ENCODE peak calls at places on chromosomes 3 and 15, in nine cellular contexts. Q is astrocyte of the spinal cord; L is SW480; E is aorta; W is stimulated activated CD8-positive, alpha-beta memory T cell treated with anti-CD3 and anti-CD28 coated beads, Interleukin-7, amount 100 ng/mL, for 1 hour; H is spleen; Z is IMR-90; S is NCI-H82; A is hypothalamus. P is an unnamed sample.

GRCh38 chr3:65334045-65334665 is 646.4 kb upstream of the ADAMTS9 start:
- DNase-seq in Q (no peak), L (no peak), E (no peak), Z (no peak), H (no peak), W (no peak), A (no peak), S (no peak), P (peak)

GRCh38 chr15:40930430-40931299 is 1.5 kb downstream of the DLL4 start:
- DNase-seq in E (no peak), Q (no peak), L (peak), H (peak), Z (peak), S (peak), W (no peak), A (no peak), P (no peak)

GRCh38 chr15:79593119-79593869 is 161.2 kb downstream of the MINAR1 start:
- DNase-seq in Z (peak), L (peak), Q (no peak), W (no peak), E (no peak), H (no peak), A (no peak), S (peak), P (no peak)

GRCh38 chr15:42329161-42329560 is 30.1 kb upstream of the CAPN3 start:
- DNase-seq in H (no peak), E (no peak), W (no peak), Z (no peak), Q (no peak), S (no peak), A (no peak), L (no peak), P (no peak)

GRCh38 chr3:73556520-73557371 is 68.0 kb downstream of the PDZRN3 start:
- DNase-seq in W (no peak), Z (peak), Q (no peak), A (no peak), L (no peak), H (no peak), E (no peak), S (no peak), P (peak)

GRCh38 chr3:81764665-81765064 is 3.2 kb upstream of the GBE1 start:
- DNase-seq in S (no peak), L (no peak), A (no peak), H (no peak), E (no peak), Q (no peak), Z (no peak), W (no peak), P (no peak)

GRCh38 chr3:116000315-116000714 is 377.0 kb downstream of the GAP43 start:
- DNase-seq in Q (peak), Z (peak), W (no peak), E (no peak), H (no peak), L (peak), A (no peak), S (no peak), P (peak)

GRCh38 chr3:188097786-188098185 is 56.2 kb upstream of the LPP start:
- DNase-seq in H (no peak), A (no peak), Q (no peak), W (no peak), L (no peak), Z (no peak), S (no peak), E (no peak), P (no peak)

GRCh38 chr3:149654188-149654601 is 3.6 kb downstream of the WWTR1 start:
- DNase-seq in E (no peak), H (no peak), Q (peak), L (no peak), A (no peak), W (no peak), Z (peak), S (no peak), P (peak)

GRCh38 chr3:194389269-194389668 is 9.8 kb downstream of the GP5 start:
- DNase-seq in L (no peak), S (no peak), Q (no peak), Z (no peak), A (no peak), E (no peak), W (no peak), H (no peak), P (no peak)

GRCh38 chr15:68821898-68822380 is 1.2 kb upstream of the ANP32A start:
- DNase-seq in S (peak), Q (no peak), H (no peak), Z (no peak), L (peak), A (no peak), E (no peak), W (no peak), P (no peak)

GRCh38 chr3:165837058-165837525 is at the start of gene BCHE:
- DNase-seq in S (peak), H (no peak), Q (peak), A (no peak), W (no peak), Z (peak), L (peak), E (no peak), P (no peak)

GRCh38 chr3:126926684-126927404 is 56.1 kb upstream of the PLXNA1 start:
- DNase-seq in Q (peak), Z (peak), W (no peak), S (no peak), A (peak), E (peak), L (peak), H (peak), P (peak)

GRCh38 chr3:54215521-54215920 is 93.2 kb downstream of the CACNA2D3 start:
- DNase-seq in W (no peak), S (no peak), L (no peak), Q (no peak), H (no peak), E (no peak), A (no peak), Z (no peak), P (no peak)

GRCh38 chr15:52331490-52332240 is 36.1 kb upstream of the MYO5C start:
- DNase-seq in E (no peak), Z (peak), H (no peak), Q (peak), S (peak), A (no peak), L (peak), W (peak), P (peak)

GRCh38 chr3:28118087-28118486 is 123.3 kb upstream of the CMC1 start:
- DNase-seq in S (no peak), Q (no peak), Z (no peak), H (no peak), L (no peak), E (no peak), W (no peak), A (no peak), P (no peak)

GRCh38 chr3:159852821-159853505 is 135.7 kb upstream of the IL12A start:
- DNase-seq in S (peak), W (no peak), A (peak), Q (peak), H (peak), Z (peak), E (peak), L (peak), P (peak)

GRCh38 chr3:69553888-69554287 is 168.0 kb upstream of the FRMD4B start:
- DNase-seq in Z (no peak), E (no peak), H (no peak), S (no peak), A (no peak), L (no peak), Q (no peak), W (no peak), P (no peak)

GRCh38 chr3:128426128-128426921 is 40.4 kb downstream of the DNAJB8 start:
- DNase-seq in Z (no peak), Q (no peak), H (peak), A (no peak), L (peak), E (no peak), S (peak), W (peak), P (no peak)

GRCh38 chr3:4943553-4943952 is 35.7 kb upstream of the BHLHE40 start:
- DNase-seq in H (no peak), S (no peak), Z (no peak), Q (no peak), W (no peak), E (no peak), A (no peak), L (no peak), P (no peak)